ENCODE peak calls at places on chromosomes 3 and 15, in four cellular contexts. C, B, Z and R are unnamed samples.

GRCh38 chr15:35329521-35329921 is 216.4 kb downstream of the DPH6 start:
- DNase-seq in C (no peak), B (no peak), Z (no peak), R (no peak)

GRCh38 chr15:100766225-100767001 is 113.2 kb upstream of the ALDH1A3 start:
- DNase-seq in C (no peak), B (no peak), Z (no peak), R (no peak)

GRCh38 chr3:193391902-193392301 is 13.3 kb upstream of the ATP13A5 start:
- DNase-seq in C (no peak), B (peak; percentile 10), Z (peak; percentile 11), R (no peak)

GRCh38 chr3:37973250-37974054 is 17.1 kb upstream of the VILL start:
- DNase-seq in C (no peak), B (no peak), Z (no peak), R (no peak)

GRCh38 chr3:177944228-177944661 is 592.0 kb upstream of the KCNMB2 start:
- DNase-seq in C (no peak), B (no peak), Z (no peak), R (no peak)

GRCh38 chr3:62622553-62623174 is 249.3 kb upstream of the FEZF2 start:
- DNase-seq in C (peak; percentile 49), B (no peak), Z (peak; percentile 60), R (peak; percentile 48)

GRCh38 chr15:85745525-85745924 is 49.2 kb downstream of the KLHL25 start:
- DNase-seq in C (no peak), B (no peak), Z (no peak), R (no peak)

GRCh38 chr15:68228143-68228970 is 1.2 kb downstream of the CLN6 start:
- DNase-seq in C (peak; percentile 17), B (no peak), Z (no peak), R (no peak)

GRCh38 chr15:99895189-99895955 is 162.1 kb upstream of the LYSMD4 start:
- DNase-seq in C (no peak), B (no peak), Z (no peak), R (no peak)

GRCh38 chr15:101538996-101539395 is 49.5 kb upstream of the PCSK6 start:
- DNase-seq in C (no peak), B (no peak), Z (no peak), R (no peak)

GRCh38 chr3:172562881-172563835 is 39.9 kb upstream of the TNFSF10 start:
- DNase-seq in C (no peak), B (no peak), Z (no peak), R (peak; percentile 61)

GRCh38 chr15:77795446-77795845 is 162.7 kb upstream of the LINGO1 start:
- DNase-seq in C (no peak), B (no peak), Z (no peak), R (no peak)

GRCh38 chr3:171365489-171365888 is 94.7 kb downstream of the TNIK start:
- DNase-seq in C (no peak), B (no peak), Z (no peak), R (no peak)

GRCh38 chr3:102181202-102181920 is 253.5 kb upstream of the ZPLD1 start:
- DNase-seq in C (no peak), B (no peak), Z (no peak), R (no peak)

GRCh38 chr3:42336103-42336502 is 70.1 kb upstream of the CCK start:
- DNase-seq in C (no peak), B (no peak), Z (no peak), R (no peak)

GRCh38 chr15:89787946-89788345 is 11.8 kb downstream of the MESP2 start:
- DNase-seq in C (no peak), B (no peak), Z (no peak), R (no peak)

GRCh38 chr3:139797724-139798343 is 120.1 kb upstream of the NMNAT3 start:
- DNase-seq in C (peak; percentile 42), B (no peak), Z (peak; percentile 50), R (no peak)

GRCh38 chr15:35963316-35963715 is 417.4 kb upstream of the DPH6 start:
- DNase-seq in C (no peak), B (no peak), Z (no peak), R (no peak)

GRCh38 chr15:56337084-56337725 is 28.0 kb upstream of the TEX9 start:
- DNase-seq in C (no peak), B (no peak), Z (no peak), R (no peak)

GRCh38 chr3:62805578-62805977 is 69.6 kb downstream of the CADPS start:
- DNase-seq in C (no peak), B (no peak), Z (no peak), R (no peak)

DNA sequence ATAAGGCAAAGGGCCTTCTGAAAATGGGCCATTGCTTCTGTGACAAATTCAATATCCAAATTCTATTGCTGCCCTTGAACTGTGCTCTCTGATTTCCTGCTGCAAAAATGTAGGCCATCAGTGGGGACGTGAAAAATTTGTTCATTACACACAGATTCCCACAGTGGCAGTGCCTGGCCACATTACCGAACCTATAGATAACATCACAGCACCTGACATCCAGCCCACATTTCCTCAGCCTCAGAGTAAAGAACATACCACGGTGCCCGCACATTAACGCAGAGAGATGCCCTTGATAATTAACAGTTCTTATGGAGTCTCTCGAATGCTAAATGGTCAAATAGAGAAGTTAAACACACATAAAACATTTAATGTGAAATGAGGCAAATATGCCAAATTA is 931.6 kb upstream of the CFAP20DC start:
- DNase-seq in C (no peak), B (no peak), Z (no peak), R (no peak)
- TF ChIP-seq SUZ12 in C (no peak), B (no peak), Z (no peak), R (no peak)

GRCh38 chr3:30201715-30202114 is 404.7 kb upstream of the TGFBR2 start:
- DNase-seq in C (no peak), B (no peak), Z (no peak), R (no peak)

GRCh38 chr3:30195352-30195751 is 411.0 kb upstream of the TGFBR2 start:
- DNase-seq in C (no peak), B (no peak), Z (no peak), R (no peak)

GRCh38 chr3:30199855-30200254 is 406.5 kb upstream of the TGFBR2 start:
- DNase-seq in C (no peak), B (no peak), Z (no peak), R (no peak)

GRCh38 chr3:30198162-30198561 is 408.2 kb upstream of the TGFBR2 start:
- DNase-seq in C (no peak), B (no peak), Z (no peak), R (no peak)

DNA sequence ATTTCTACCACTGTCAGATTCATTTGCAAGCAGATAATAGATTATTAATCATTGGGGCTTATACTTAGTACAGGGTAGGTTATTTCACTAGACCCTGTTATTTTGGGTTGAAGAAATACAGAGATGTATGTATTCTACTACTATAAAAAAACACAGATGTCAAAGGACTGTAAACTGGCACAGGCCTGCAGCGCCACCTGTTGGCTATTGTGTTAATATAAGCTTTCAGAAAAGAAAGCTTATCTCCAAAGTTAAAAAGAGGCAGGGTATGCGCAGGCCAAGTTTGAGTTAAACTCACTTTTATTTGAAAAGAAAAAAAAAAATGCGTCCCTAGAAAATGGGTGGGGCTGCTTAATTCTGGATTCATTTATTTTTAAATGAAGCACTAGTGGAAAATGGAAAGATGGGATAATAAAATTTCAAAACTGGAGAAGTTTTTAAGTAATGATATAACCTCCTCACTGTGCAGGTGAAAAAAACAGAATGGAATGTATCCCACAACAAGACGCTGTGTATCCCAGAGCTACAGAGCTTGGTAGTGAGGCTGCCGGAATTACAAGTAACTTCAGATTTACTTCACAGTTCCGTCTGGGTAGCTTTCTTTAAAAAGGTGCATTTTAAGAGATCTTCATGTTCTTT is 407.2 kb upstream of the TGFBR2 start:
- DNase-seq in C (peak; percentile 32), B (peak; percentile 7), Z (peak; percentile 30), R (peak; percentile 49)
- TF ChIP-seq SUZ12 in C (no peak), B (no peak), Z (no peak), R (no peak)

GRCh38 chr3:128001576-128001975 is 50.7 kb upstream of the SEC61A1 start:
- DNase-seq in C (no peak), B (no peak), Z (no peak), R (no peak)
- TF ChIP-seq SUZ12 in C (no peak), B (no peak), Z (no peak), R (no peak)

DNA sequence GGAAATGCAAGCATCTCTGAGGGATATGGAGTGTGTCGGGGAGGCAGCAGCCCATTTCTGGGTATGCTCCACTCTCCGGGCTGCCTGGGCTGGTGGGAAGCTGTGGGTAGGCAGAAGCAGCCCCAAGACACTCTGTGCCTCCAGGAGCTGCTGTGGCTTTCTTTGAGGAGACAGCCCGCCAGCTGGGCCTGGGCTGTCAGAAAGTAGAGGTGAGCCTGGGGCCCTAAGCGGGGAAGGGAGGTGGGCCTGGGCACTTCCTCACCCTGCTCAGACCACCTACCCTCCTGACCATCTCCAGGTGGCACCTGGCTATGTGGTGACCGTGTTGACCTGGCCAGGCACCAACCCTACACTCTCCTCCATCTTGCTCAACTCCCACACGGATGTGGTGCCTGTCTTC is 1.7 kb downstream of the ACY1 start:
- DNase-seq in C (no peak), B (no peak), Z (no peak), R (no peak)
- TF ChIP-seq SUZ12 in C (no peak), B (no peak), Z (no peak), R (no peak)

GRCh38 chr3:11095932-11096265 is 58.4 kb upstream of the HRH1 start:
- DNase-seq in C (peak; percentile 25), B (no peak), Z (no peak), R (no peak)
- TF ChIP-seq SUZ12 in C (no peak), B (no peak), Z (no peak), R (no peak)

GRCh38 chr3:185423178-185423577 is 60.2 kb downstream of the MAP3K13 start:
- DNase-seq in C (no peak), B (no peak), Z (no peak), R (no peak)
- TF ChIP-seq SUZ12 in C (no peak), B (no peak), Z (no peak), R (no peak)

GRCh38 chr3:126314305-126315082 is 42.7 kb downstream of the KLF15 start:
- DNase-seq in C (no peak), B (no peak), Z (no peak), R (no peak)

GRCh38 chr3:126317029-126317996 is 39.9 kb downstream of the KLF15 start:
- DNase-seq in C (no peak), B (no peak), Z (no peak), R (no peak)

GRCh38 chr3:126315083-126315658 is 42.0 kb downstream of the KLF15 start:
- DNase-seq in C (no peak), B (no peak), Z (no peak), R (no peak)

GRCh38 chr3:126315916-126316514 is 41.2 kb downstream of the KLF15 start:
- DNase-seq in C (no peak), B (no peak), Z (no peak), R (no peak)

GRCh38 chr3:126316515-126316939 is 40.7 kb downstream of the KLF15 start:
- DNase-seq in C (no peak), B (no peak), Z (no peak), R (no peak)
- TF ChIP-seq SUZ12 in C (no peak), B (no peak), Z (no peak), R (no peak)

DNA sequence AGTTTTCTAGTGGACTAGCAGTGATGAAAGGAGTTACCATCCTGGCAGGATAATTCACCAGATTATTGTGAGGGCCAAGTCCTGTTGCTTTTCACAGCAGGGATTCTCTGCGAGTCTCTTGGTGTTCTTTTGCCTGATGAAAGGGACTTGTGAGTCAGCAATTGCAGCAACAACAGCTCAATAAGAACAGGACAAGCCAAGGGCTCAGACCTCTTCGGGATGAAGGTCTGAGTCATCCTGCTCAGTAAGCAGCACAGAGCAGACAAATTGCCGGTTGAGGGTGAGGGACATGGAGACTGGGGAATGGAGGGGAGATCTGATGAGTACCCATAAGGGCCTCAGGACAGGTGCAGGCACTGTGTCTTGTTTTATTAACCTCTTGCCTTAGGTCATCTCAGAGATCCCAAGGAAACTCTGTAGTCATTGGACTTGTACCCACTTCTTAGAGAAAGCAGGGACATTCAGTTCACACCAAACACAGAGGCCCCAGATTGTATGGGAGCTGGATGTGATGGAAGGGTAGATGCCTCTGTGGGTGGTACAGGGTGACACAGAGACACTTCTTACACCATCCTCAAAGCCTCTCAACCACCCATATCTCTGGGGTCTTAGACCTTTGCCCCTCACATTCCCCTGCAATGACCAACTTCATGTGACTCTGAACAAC is 173.8 kb upstream of the TLE3 start:
- DNase-seq in C (peak; percentile 29), B (peak; percentile 33), Z (peak; percentile 75), R (no peak)
- TF ChIP-seq SUZ12 in C (no peak), B (no peak), Z (no peak), R (no peak)